ENCODE peak calls at places on chromosome 5, in seven cellular contexts. W, K, L, S, B, E and F are unnamed samples.

GRCh38 chr5:59500014-59500413 is 393.5 kb downstream of the PDE4D start:
- DNase-seq in K (no peak), B (no peak), L (no peak), E (no peak), S (no peak), W (no peak), F (no peak)

GRCh38 chr5:135217669-135218485 is 181.2 kb downstream of the MACROH2A1 start:
- DNase-seq in B (peak), E (no peak), K (no peak), W (no peak), S (no peak), L (no peak), F (no peak)

GRCh38 chr5:112123060-112123459 is 296.0 kb downstream of the EPB41L4A start:
- DNase-seq in B (no peak), S (no peak), W (no peak), K (no peak), E (no peak), L (no peak), F (no peak)

GRCh38 chr5:96702503-96703383 is 40.6 kb downstream of the CAST start:
- DNase-seq in W (peak), L (peak), K (peak), B (peak), S (peak), E (peak), F (peak)

GRCh38 chr5:9440517-9440916 is 105.4 kb downstream of the SEMA5A start:
- DNase-seq in W (no peak), B (no peak), S (no peak), E (no peak), L (no peak), K (no peak), F (no peak)

GRCh38 chr5:35785601-35786085 is 71.0 kb upstream of the IL7R start:
- DNase-seq in W (no peak), E (no peak), K (no peak), L (no peak), B (no peak), S (no peak), F (no peak)

GRCh38 chr5:141878186-141878770 is at the start of gene PCDH1:
- DNase-seq in L (peak), E (peak), B (peak), K (peak), W (no peak), S (no peak), F (peak)

GRCh38 chr5:5360878-5361520 is 61.5 kb upstream of the ICE1 start:
- DNase-seq in B (peak), S (no peak), W (no peak), E (no peak), L (no peak), K (no peak), F (no peak)

GRCh38 chr5:5289537-5289936 is 132.9 kb upstream of the ICE1 start:
- DNase-seq in L (no peak), E (no peak), W (no peak), K (no peak), B (no peak), S (no peak), F (no peak)

GRCh38 chr5:180815241-180816031 is 12.8 kb upstream of the MGAT1 start:
- DNase-seq in B (no peak), W (no peak), L (no peak), S (no peak), E (no peak), K (no peak), F (no peak)

GRCh38 chr5:170195876-170196275 is 36.9 kb upstream of the C5orf58 start:
- DNase-seq in E (no peak), L (no peak), S (no peak), W (no peak), B (no peak), K (no peak), F (no peak)

GRCh38 chr5:114362197-114362976 is 517 bp downstream of the KCNN2 start:
- DNase-seq in W (no peak), K (peak), S (no peak), B (no peak), E (no peak), L (no peak), F (no peak)

GRCh38 chr5:143261748-143262392 is 141.6 kb downstream of the NR3C1 start:
- DNase-seq in E (no peak), L (no peak), K (no peak), B (no peak), S (no peak), W (no peak), F (no peak)

GRCh38 chr5:98397081-98397480 is 376.4 kb upstream of the RGMB start:
- DNase-seq in S (no peak), K (no peak), L (no peak), E (no peak), W (no peak), B (no peak), F (no peak)

DNA sequence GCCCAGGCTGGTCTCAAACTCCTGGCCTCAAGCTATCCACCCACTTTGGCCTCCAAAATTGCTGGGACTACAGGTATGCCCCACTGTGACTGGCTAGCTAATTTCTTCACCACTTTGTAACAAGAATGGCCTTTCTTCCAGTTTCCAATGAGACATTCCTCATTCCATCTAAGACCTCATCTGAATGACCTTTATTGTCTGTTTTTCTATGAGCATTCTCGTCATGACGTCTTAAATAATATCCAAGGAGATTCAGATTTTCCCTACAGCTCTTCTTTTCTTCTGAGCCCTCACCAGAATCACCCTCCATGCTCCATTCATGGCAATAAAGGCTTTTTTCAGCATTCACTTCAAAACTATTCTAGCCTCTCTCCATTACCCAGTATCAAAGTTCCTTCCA is 30.2 kb upstream of the STK32A start:
- DNase-seq in K (no peak), L (no peak), B (no peak), S (no peak), W (no peak), E (no peak), F (no peak)
- TF ChIP-seq POLR2A in K (no peak), L (no peak), B (no peak), S (no peak), W (no peak), E (no peak), F (no peak)

GRCh38 chr5:14142202-14142855 is 813 bp upstream of the TRIO start:
- DNase-seq in B (no peak), K (no peak), E (no peak), W (no peak), L (no peak), S (no peak), F (no peak)

GRCh38 chr5:14143509-14143842 is 334 bp downstream of the TRIO start:
- DNase-seq in W (no peak), E (no peak), L (no peak), S (no peak), B (no peak), K (no peak), F (no peak)

GRCh38 chr5:14143843-14144585 is 872 bp downstream of the TRIO start:
- DNase-seq in E (no peak), B (peak), L (peak), W (no peak), K (peak), S (no peak), F (no peak)

GRCh38 chr5:14141764-14142163 is 1.4 kb upstream of the TRIO start:
- DNase-seq in B (no peak), K (no peak), S (no peak), W (no peak), L (no peak), E (no peak), F (no peak)

DNA sequence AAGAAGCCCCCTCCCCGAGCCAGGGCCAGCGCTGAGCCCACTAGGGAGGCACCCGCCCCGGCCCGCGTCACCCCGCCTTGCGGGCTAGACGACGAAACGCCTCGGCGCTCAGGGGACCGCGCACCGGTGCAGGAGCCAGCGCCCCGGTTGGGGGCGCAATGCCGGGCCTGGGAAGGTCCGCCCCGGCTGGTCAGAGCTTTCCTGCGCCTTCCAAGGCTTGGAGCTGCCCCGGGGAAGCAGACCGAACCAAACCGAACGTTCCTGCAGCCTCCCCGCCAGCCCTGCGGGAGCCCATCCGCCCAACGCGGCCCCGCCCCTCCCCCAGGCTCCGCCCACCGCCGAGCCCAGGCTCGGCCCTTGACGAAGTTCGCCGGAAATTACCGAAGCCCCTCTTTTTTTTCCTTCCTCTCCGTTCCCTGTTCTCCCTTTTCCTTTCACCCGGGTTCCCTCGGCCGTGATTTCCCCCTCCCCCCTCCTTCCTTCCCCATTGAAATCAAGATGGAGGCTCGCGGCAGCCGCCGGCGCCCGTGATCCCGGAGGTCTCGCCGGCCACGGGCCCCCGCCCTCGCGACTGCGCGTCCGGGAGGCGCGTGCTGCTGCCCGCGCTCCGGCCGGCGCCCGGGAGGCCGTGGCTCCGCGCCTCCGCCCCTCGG is at the start of gene TRIO:
- DNase-seq in W (peak), K (peak), B (peak), L (peak), S (peak), E (peak), F (peak)
- TF ChIP-seq POLR2A in W (peak), K (no peak), B (peak), L (peak), S (peak), E (peak), F (peak)

GRCh38 chr5:71482132-71482531 is 26.7 kb downstream of the BDP1 start:
- DNase-seq in L (peak), E (no peak), W (no peak), K (no peak), S (no peak), B (peak), F (no peak)
- TF ChIP-seq POLR2A in L (no peak), E (no peak), W (no peak), K (no peak), S (no peak), B (no peak), F (no peak)

GRCh38 chr5:149320791-149321330 is 24.4 kb upstream of the GRPEL2 start:
- DNase-seq in S (peak), E (peak), K (peak), B (peak), W (peak), L (peak), F (peak)
- TF ChIP-seq POLR2A in S (no peak), E (no peak), K (no peak), B (no peak), W (no peak), L (peak), F (peak)

DNA sequence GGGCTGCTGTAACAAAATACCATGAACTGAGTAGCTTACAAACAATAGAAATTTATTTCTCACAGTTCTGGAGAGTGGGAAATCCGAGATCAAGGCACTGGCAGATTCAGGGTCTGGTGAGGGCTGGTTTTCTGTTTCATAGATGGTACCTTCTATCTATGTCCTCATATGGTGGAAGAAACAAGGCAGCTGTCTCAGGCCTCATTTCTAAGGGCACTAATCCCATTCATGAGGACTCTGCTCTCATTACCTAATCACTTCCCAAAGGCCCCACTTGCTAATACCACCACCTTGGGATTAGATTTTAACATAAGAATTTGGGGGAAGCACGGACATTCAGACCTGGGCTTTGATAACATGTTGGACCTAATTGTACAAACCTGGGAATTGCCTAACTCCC is 13.5 kb downstream of the RFESD start:
- DNase-seq in K (no peak), W (no peak), S (no peak), B (no peak), L (no peak), E (no peak), F (no peak)
- TF ChIP-seq POLR2A in K (no peak), W (no peak), S (no peak), B (no peak), L (no peak), E (no peak), F (no peak)

GRCh38 chr5:137997726-137998213 is 35.1 kb downstream of the FAM13B start:
- DNase-seq in B (no peak), L (no peak), E (no peak), S (no peak), K (no peak), W (no peak), F (no peak)
- TF ChIP-seq POLR2A in B (no peak), L (no peak), E (no peak), S (no peak), K (no peak), W (no peak), F (no peak)

GRCh38 chr5:34656001-34656699 is at the start of gene RAI14:
- DNase-seq in E (peak), W (peak), S (peak), L (peak), B (peak), K (peak), F (peak)
- TF ChIP-seq POLR2A in E (peak), W (no peak), S (peak), L (peak), B (peak), K (no peak), F (peak)

GRCh38 chr5:151156732-151157402 is 712 bp downstream of the ANXA6 start:
- DNase-seq in E (peak), L (no peak), B (no peak), K (no peak), S (no peak), W (no peak), F (no peak)

GRCh38 chr5:151155777-151156731 is 1.5 kb downstream of the ANXA6 start:
- DNase-seq in K (peak), S (no peak), L (peak), W (no peak), E (peak), B (peak), F (peak)

GRCh38 chr5:151158287-151158661 is 695 bp upstream of the ANXA6 start:
- DNase-seq in K (peak), B (no peak), E (peak), S (no peak), W (peak), L (no peak), F (no peak)

GRCh38 chr5:151159649-151160373 is 2.2 kb upstream of the ANXA6 start:
- DNase-seq in W (no peak), S (no peak), B (peak), L (no peak), E (no peak), K (no peak), F (no peak)

GRCh38 chr5:151157426-151158286 is at the start of gene ANXA6:
- DNase-seq in L (peak), K (peak), W (peak), S (peak), B (peak), E (peak), F (peak)
- TF ChIP-seq POLR2A in L (peak), K (no peak), W (peak), S (no peak), B (peak), E (peak), F (peak)

DNA sequence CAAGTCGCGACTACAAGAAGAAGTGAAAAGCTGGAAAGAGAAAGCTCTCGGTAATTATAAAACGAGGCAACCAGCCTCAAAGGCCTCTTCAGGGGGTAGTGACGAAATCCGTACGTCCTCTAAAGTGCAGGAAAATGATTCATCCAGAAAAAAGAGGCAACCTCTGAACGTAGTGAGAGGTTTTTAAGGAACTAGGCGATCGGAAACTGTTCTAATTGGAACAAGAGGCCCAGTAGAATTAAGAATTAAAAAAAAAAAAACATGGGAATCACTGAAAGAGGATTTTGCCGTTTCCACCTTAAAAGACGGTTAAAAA is 1.0 kb downstream of the CSNK1A1 start:
- DNase-seq in S (no peak), W (no peak), E (no peak), B (no peak), K (no peak), L (no peak), F (peak)
- TF ChIP-seq POLR2A in S (no peak), W (no peak), E (no peak), B (no peak), K (no peak), L (no peak), F (no peak)